ENCODE peak calls at places on chromosomes 12 and 14, in four cellular contexts. W is WTC11, J is SK-N-SH, V is H1. I is an unnamed sample.

GRCh38 chr14:68639518-68640292 is 153.2 kb downstream of the ZFP36L1 start:
- DNase-seq in J (no peak), V (peak), W (no peak), I (no peak)

GRCh38 chr14:40308240-40308639 is 876.0 kb upstream of the FBXO33 start:
- DNase-seq in J (no peak), V (no peak), W (no peak), I (no peak)

GRCh38 chr14:67564236-67564635 is 31.1 kb downstream of the PLEKHH1 start:
- DNase-seq in W (no peak), V (no peak), J (no peak), I (no peak)

GRCh38 chr12:7832059-7832696 is 40.5 kb downstream of the SLC2A14 start:
- DNase-seq in J (peak), W (peak), V (no peak), I (peak)

GRCh38 chr12:118259079-118259478 is 113.6 kb downstream of the TAOK3 start:
- DNase-seq in J (no peak), W (no peak), V (no peak), I (no peak)

GRCh38 chr12:66405395-66405794 is 103.1 kb downstream of the HELB start:
- DNase-seq in V (no peak), W (no peak), J (no peak), I (no peak)

GRCh38 chr12:43011383-43011926 is 421.9 kb upstream of the PRICKLE1 start:
- DNase-seq in V (no peak), J (no peak), W (no peak), I (no peak)

GRCh38 chr12:43102506-43103269 is 449.3 kb downstream of the ADAMTS20 start:
- DNase-seq in V (no peak), W (no peak), J (no peak), I (no peak)

GRCh38 chr12:116123511-116124258 is 153.8 kb downstream of the MED13L start:
- DNase-seq in W (no peak), V (no peak), J (peak), I (peak)

GRCh38 chr14:106613256-106613655 is 1086.9 kb downstream of the TMEM121 start:
- DNase-seq in W (no peak), J (no peak), V (no peak), I (no peak)

GRCh38 chr14:85987292-85987691 is 457.3 kb downstream of the FLRT2 start:
- DNase-seq in V (no peak), W (no peak), J (no peak), I (no peak)

GRCh38 chr14:77204907-77205306 is 23.3 kb downstream of the TMEM63C start:
- DNase-seq in V (no peak), W (no peak), J (no peak), I (no peak)

GRCh38 chr14:22594156-22594716 is 3.9 kb upstream of the ABHD4 start:
- DNase-seq in W (no peak), V (no peak), J (no peak), I (no peak)

GRCh38 chr12:15859136-15859535 is 23.1 kb upstream of the STRAP start:
- DNase-seq in V (no peak), J (no peak), W (no peak), I (no peak)

GRCh38 chr12:56590237-56590830 is 39.8 kb downstream of the BAZ2A start:
- DNase-seq in W (peak), J (peak), V (no peak), I (peak)

DNA sequence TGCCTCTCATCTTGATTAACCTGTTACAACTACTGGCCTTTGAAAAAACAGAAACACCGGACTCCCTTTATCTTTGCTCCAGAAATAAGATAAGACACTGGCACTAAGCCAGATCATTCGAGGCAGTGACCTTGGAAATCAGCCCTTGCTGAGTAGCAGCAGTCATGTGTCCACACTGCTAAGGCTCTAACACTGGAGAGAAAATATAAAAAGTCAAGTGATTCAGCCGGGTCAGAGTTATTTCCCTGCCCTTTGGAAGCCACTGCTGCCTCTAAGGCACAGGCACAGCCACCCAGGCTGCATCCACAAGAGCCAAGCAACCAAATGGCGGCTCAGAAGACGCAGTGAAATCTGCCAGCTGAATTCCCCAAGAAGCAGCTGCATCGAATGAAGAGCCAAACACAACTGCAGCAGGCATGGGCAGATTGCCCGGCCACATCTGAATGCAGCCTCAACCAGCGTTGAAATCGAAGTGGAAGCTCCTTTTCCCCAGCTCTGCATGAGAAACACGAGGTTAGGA is 40.7 kb downstream of the NT5DC3 start:
- DNase-seq in W (no peak), V (no peak), J (peak), I (peak)
- TF ChIP-seq TEAD4 in W (no peak), V (no peak), J (no peak), I (peak)

DNA sequence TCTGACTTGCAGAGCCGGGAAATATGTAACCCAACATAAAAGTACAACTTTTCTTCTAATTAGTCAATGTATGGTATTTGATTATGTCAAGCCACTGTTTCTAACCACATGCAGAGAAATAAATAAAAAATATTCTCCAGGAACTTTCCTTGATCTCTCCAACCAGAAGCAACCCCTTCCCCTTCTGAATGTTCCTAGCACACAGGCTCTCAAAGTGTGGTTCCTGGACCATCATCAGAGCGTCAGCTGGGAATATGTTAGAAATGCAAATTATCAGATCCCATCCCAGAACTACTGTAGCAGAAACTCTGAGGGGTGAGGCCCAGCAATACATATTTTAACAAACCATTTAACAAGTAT is 21.0 kb upstream of the ITPR2 start:
- DNase-seq in V (no peak), J (no peak), W (no peak), I (no peak)
- TF ChIP-seq CTCF in V (no peak), J (no peak), W (no peak), I (no peak)

DNA sequence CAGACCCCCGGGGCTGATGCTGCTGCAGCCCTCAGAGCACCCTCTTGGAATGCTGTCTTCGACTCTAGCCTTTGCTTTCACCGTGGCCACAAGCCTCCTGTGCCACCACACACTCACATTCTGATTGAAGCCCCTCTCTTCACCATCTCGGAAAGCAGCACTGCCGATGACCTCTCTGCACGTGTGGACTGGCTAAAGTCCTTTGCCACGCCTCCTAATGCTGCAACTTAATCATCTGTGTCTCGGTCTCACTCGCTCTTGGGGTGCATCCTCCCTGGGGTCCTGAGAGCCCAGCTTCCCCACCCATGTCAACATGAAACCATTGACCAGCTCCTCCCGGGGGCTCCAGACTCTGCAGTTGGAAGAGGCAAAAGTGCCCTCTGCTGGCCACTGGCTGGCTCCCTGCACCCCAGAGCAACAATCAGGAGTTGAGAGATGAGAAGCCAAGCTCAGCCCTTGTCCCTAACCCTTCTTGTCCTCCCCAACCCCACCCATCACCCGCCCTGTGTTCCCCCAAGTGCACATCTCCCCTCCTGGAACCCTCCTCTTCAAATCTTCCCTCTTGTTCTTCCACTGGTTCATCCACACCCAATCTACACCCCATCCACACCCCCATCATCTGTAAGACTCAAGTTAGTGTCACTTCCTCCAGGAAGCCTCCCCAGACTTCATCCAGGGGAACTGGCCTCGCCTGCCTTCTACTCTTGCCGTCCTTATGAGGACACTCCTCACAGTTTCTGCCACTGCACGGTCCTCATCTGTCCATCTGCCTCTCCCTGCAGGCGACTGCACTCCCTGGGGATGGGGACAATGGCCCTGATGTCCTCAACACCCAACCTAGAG is 23.6 kb upstream of the FAM181A start:
- DNase-seq in V (peak), J (peak), W (peak), I (no peak)
- TF ChIP-seq TEAD4 in V (no peak), J (no peak), W (no peak), I (no peak)

GRCh38 chr14:74501691-74502090 is 8.1 kb downstream of the ISCA2 start:
- DNase-seq in J (no peak), W (no peak), V (no peak), I (no peak)

GRCh38 chr14:74500417-74501134 is 7.0 kb downstream of the ISCA2 start:
- DNase-seq in W (peak), V (no peak), J (no peak), I (no peak)

GRCh38 chr14:74502236-74503019 is 8.9 kb downstream of the ISCA2 start:
- DNase-seq in W (peak), V (no peak), J (peak), I (peak)

GRCh38 chr14:74503256-74503972 is 9.8 kb downstream of the ISCA2 start:
- DNase-seq in V (no peak), W (no peak), J (no peak), I (no peak)

GRCh38 chr14:74501135-74501614 is 7.6 kb downstream of the ISCA2 start:
- DNase-seq in V (peak), J (peak), W (peak), I (peak)
- TF ChIP-seq CTCF in V (no peak), J (peak), W (peak), I (peak)

DNA sequence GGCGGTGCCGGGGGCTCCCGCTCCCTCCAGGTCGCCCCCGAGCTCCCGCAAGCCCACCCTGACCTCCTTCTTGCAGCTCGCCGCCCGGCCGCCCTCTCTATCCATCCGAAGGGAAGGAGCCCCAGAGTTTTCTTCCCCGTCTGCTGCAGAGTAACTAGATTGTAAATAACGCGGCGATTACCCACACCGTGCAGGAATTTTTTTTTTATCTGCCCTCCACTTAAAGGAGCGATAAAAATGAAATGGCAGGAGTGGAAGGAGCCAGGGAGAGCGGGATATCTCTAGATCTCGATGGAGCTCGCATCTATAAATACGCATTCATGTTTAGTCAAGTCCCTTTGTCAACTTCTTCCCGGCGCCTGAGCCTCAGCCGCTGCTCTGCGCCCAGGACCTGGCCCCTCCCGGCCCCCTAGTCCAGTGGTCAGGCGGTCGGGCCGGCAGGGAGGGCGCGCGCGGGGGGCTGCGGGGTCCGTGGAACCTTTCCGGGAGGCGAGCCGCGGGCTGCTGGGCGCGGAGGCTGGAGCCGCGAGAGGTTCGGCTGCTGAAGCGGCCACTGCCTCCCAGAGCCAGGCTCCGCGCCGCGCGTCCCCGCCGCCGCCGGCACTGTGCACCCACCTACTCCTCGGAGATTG is 386.0 kb downstream of the BCAT1 start:
- DNase-seq in V (peak), W (peak), J (peak), I (peak)
- TF ChIP-seq TEAD4 in V (no peak), W (no peak), J (no peak), I (no peak)

GRCh38 chr14:91177797-91178147 is 63.9 kb downstream of the DGLUCY start:
- DNase-seq in W (no peak), V (no peak), J (no peak), I (no peak)
- TF ChIP-seq CTCF in W (peak), V (no peak), J (no peak), I (no peak)

GRCh38 chr12:93851245-93851665 is 174.1 kb downstream of the CRADD start:
- DNase-seq in V (no peak), J (no peak), W (no peak), I (no peak)
- TF ChIP-seq TEAD4 in V (no peak), J (no peak), W (no peak), I (no peak)